ENCODE peak calls at places on chromosomes 1 and 21, in nine cellular contexts. H is nephron progenitor cell, G is ovary, J is GM23338, Y is lower leg skin, L is fibroblast of villous mesenchyme, I is dorsolateral prefrontal cortex, C is epithelial cell of esophagus, X is heart left ventricle. F is an unnamed sample.

GRCh38 chr1:14678011-14678638 is 79.6 kb downstream of the KAZN start:
- DNase-seq in H (no peak), G (no peak), J (no peak), Y (no peak), L (no peak), I (no peak), C (no peak), X (no peak), F (no peak)

GRCh38 chr1:37932759-37933158 is 14.1 kb downstream of the INPP5B start:
- DNase-seq in H (no peak), G (no peak), J (no peak), Y (no peak), L (no peak), I (no peak), C (peak; percentile 91), X (no peak), F (no peak)

GRCh38 chr1:8388732-8389562 is 71.0 kb downstream of the SLC45A1 start:
- DNase-seq in H (no peak), G (no peak), J (no peak), Y (no peak), L (no peak), I (no peak), C (no peak), X (no peak), F (no peak)

GRCh38 chr21:25822981-25823380 is 88.2 kb downstream of the GABPA start:
- DNase-seq in H (no peak), G (no peak), J (no peak), Y (no peak), L (no peak), I (no peak), C (peak; percentile 24), X (no peak), F (no peak)

GRCh38 chr21:46663754-46664153 is 28.3 kb downstream of the PRMT2 start:
- DNase-seq in H (no peak), G (no peak), J (no peak), Y (no peak), L (no peak), I (no peak), C (peak; percentile 85), X (no peak), F (no peak)

GRCh38 chr21:36744560-36745231 is 45.8 kb downstream of the SIM2 start:
- DNase-seq in H (peak; percentile 27), G (no peak), J (no peak), Y (no peak), L (no peak), I (peak; percentile 65), C (no peak), X (no peak), F (no peak)

GRCh38 chr1:44433209-44433608 is 28.2 kb downstream of the RNF220 start:
- DNase-seq in H (no peak), G (no peak), J (no peak), Y (no peak), L (no peak), I (no peak), C (no peak), X (no peak), F (no peak)

GRCh38 chr1:215517441-215517891 is 49.6 kb upstream of the KCTD3 start:
- DNase-seq in H (no peak), G (no peak), J (peak; percentile 53), Y (peak; percentile 15), L (peak; percentile 53), I (no peak), C (peak; percentile 40), X (no peak), F (no peak)

GRCh38 chr1:67307251-67308060 is at the start of gene IL12RB2:
- DNase-seq in H (peak; percentile 70), G (no peak), J (peak; percentile 65), Y (no peak), L (no peak), I (peak; percentile 41), C (peak; percentile 19), X (peak; percentile 35), F (no peak)

GRCh38 chr1:158039380-158039779 is 45.9 kb downstream of the KIRREL1 start:
- DNase-seq in H (no peak), G (no peak), J (no peak), Y (no peak), L (no peak), I (no peak), C (no peak), X (no peak), F (no peak)

GRCh38 chr1:204584699-204585372 is 68.6 kb downstream of the MDM4 start:
- DNase-seq in H (no peak), G (no peak), J (peak; percentile 59), Y (no peak), L (no peak), I (no peak), C (no peak), X (no peak), F (no peak)
- TF ChIP-seq CTCF in H (no peak), G (no peak), J (no peak), Y (no peak), L (no peak), I (no peak), C (no peak), X (no peak), F (no peak)

GRCh38 chr1:166840309-166841302 is 1.3 kb downstream of the POGK start:
- DNase-seq in H (no peak), G (no peak), J (no peak), Y (no peak), L (peak; percentile 56), I (peak; percentile 56), C (peak; percentile 58), X (peak; percentile 31), F (no peak)

GRCh38 chr1:166839600-166840308 is 479 bp downstream of the POGK start:
- DNase-seq in H (peak; percentile 64), G (peak; percentile 72), J (peak; percentile 68), Y (peak; percentile 36), L (peak; percentile 34), I (peak; percentile 66), C (peak; percentile 56), X (peak; percentile 70), F (no peak)

GRCh38 chr1:166843322-166843721 is 4.0 kb downstream of the POGK start:
- DNase-seq in H (no peak), G (no peak), J (no peak), Y (no peak), L (no peak), I (no peak), C (no peak), X (no peak), F (no peak)

GRCh38 chr1:166836733-166837132 is 2.5 kb upstream of the POGK start:
- DNase-seq in H (no peak), G (no peak), J (no peak), Y (no peak), L (no peak), I (no peak), C (peak; percentile 72), X (no peak), F (no peak)

DNA sequence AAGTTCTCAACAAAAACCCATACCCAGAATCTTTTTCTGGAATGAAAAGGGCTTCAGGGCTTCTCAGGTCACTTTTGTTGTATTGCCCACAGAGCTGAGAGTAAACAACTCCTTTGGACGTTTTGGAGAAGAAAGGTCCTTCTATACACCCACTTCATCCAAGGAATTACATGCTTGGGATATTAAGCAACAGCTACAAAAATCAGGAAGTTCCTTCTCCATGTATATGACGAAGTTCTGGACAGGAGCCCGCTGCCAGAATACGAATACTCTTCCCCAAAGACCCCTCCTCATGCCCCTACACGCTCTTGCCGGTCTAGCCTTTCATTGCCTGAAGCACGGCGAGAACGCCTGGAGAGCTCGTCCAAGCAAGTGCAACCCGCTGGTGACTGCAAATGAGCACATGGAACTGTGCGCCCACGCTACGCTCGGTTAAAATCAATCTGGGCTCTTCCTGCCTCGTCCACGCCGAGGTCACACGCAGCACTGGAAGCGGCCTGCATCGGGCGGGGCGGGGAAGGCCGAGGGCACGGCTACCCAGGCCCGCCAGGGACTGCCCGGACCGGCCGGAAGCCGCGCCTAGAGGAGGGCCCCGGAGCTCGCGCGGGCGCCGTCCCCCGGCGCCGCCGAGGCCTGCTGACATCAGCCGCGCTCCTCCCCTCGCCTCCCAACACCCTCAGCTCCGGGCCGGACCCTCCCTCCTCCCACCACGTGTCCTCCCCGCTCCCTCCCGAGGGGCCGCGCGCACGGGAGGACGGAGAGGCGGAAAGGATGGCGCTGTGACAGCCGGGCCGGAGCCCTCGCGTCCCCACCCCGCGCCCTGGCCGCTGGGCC is at the start of gene POGK:
- DNase-seq in H (peak; percentile 86), G (peak; percentile 90), J (peak; percentile 92), Y (peak; percentile 87), L (peak; percentile 91), I (peak; percentile 95), C (peak; percentile 90), X (peak; percentile 96), F (peak; percentile 82)
- TF ChIP-seq CTCF in H (no peak), G (no peak), J (no peak), Y (no peak), L (no peak), I (peak; percentile 17), C (no peak), X (no peak), F (no peak)

DNA sequence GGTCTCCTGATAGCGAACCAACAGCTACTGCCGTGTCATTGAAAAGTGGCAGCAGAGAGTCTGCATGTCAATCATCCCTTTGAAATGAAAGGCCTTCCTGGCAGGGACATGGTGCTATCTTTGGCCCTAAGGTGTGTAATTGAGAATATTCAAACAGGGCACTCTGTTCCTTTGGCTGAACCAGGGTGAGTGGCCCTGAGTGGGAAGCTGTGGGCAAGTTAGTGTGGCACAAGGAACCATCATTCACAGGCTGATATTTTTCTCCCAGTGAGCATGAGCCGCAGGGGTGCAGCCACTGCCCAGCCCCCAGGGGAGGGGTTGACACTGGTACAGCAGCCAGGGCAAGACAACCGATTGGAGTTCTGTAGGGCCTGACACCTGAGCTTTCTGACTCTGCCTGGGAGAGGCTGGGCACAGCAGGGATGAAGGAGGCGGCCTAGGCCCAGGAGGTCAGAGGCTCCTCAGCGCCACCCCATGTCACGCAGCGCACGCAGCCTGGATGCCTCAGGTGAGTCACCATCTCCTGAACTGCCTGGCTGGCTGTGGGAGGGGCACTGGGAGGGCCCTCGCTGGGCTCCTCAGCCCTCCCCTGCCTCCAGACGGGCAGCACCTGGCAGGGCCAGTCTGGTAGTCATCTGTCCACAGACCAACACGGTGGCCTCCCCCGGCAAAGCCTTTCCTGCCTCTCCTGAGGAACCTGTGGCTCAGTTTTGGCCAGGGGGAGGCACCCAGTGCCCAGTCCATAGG is 13.2 kb downstream of the QSOX1 start:
- DNase-seq in H (no peak), G (no peak), J (peak; percentile 92), Y (peak; percentile 56), L (no peak), I (peak; percentile 41), C (peak; percentile 95), X (peak; percentile 45), F (no peak)
- TF ChIP-seq CTCF in H (no peak), G (no peak), J (peak; percentile 73), Y (no peak), L (no peak), I (no peak), C (peak; percentile 44), X (no peak), F (no peak)

DNA sequence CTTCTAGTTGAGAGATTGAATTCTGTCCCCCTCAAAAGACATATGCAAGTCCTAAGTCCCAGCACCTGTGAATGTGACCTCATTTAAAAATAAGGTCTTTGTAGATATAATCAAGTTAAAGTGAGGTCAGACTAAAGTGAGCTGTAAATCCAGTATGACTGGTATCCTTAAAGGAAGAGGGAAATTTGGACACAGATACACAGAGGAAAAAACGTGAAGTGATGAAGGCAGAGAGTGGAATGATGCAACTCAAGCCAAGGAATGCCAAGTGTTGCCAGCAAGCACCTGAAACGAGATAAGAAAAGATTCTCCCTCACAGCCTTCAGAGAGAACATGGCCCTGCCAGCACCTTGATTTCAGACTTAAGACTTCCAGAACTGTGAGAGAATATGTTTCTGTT is 444.7 kb upstream of the VAMP3 start:
- DNase-seq in H (no peak), G (no peak), J (no peak), Y (no peak), L (no peak), I (no peak), C (peak; percentile 23), X (no peak), F (no peak)
- TF ChIP-seq CTCF in H (no peak), G (no peak), J (no peak), Y (no peak), L (no peak), I (no peak), C (no peak), X (no peak), F (no peak)